ENCODE peak calls at places on chromosomes 4 and X, in eight cellular contexts. J is transverse colon; N is NCI-H2171; B is ACHN; D is CD4-positive, alpha-beta memory T cell; G is ELR; Q is HEK293T; R is NAMALWA. C is an unnamed sample.

GRCh38 chrX:67587946-67588624 is 44.3 kb downstream of the AR start:
- DNase-seq in D (no peak), N (no peak), Q (no peak), G (no peak), J (no peak), B (no peak), R (no peak), C (no peak)

GRCh38 chrX:36199926-36200325 is 280.4 kb downstream of the CFAP47 start:
- DNase-seq in Q (no peak), D (no peak), G (no peak), B (no peak), R (no peak), J (no peak), N (no peak), C (no peak)

GRCh38 chr4:152162331-152162697 is 373.6 kb downstream of the FBXW7 start:
- DNase-seq in J (no peak), D (no peak), Q (no peak), R (no peak), B (no peak), G (no peak), N (no peak), C (no peak)

GRCh38 chr4:80989921-80990544 is 40.5 kb upstream of the BMP3 start:
- DNase-seq in D (peak), J (no peak), N (peak), R (peak), B (peak), G (peak), Q (peak), C (peak)

GRCh38 chr4:14771091-14771490 is 231.2 kb upstream of the CPEB2 start:
- DNase-seq in D (no peak), Q (no peak), G (no peak), N (no peak), R (no peak), B (no peak), J (no peak), C (no peak)

GRCh38 chr4:47718691-47719090 is 119.2 kb downstream of the CORIN start:
- DNase-seq in G (no peak), R (no peak), N (no peak), Q (no peak), B (no peak), J (no peak), D (no peak), C (no peak)

GRCh38 chrX:79728421-79728820 is 286.1 kb upstream of the TBX22 start:
- DNase-seq in D (no peak), R (no peak), G (no peak), N (no peak), B (no peak), J (no peak), Q (no peak), C (no peak)

GRCh38 chr4:114807759-114808404 is 209.3 kb downstream of the UGT8 start:
- DNase-seq in R (peak), G (peak), Q (peak), D (peak), J (no peak), N (no peak), B (peak), C (peak)

GRCh38 chr4:13285336-13285735 is 198.8 kb downstream of the RAB28 start:
- DNase-seq in J (no peak), D (no peak), Q (no peak), R (no peak), B (no peak), N (no peak), G (peak), C (no peak)

GRCh38 chrX:5458300-5458699 is 770.4 kb downstream of the NLGN4X start:
- DNase-seq in J (no peak), B (peak), D (no peak), R (peak), G (no peak), Q (peak), N (no peak), C (no peak)

GRCh38 chr4:159283697-159284492 is 181.0 kb downstream of the RAPGEF2 start:
- DNase-seq in Q (no peak), N (no peak), G (peak), J (no peak), D (no peak), R (no peak), B (peak), C (no peak)

GRCh38 chr4:133801858-133802257 is 399.7 kb downstream of the PABPC4L start:
- DNase-seq in D (no peak), R (no peak), B (no peak), N (no peak), J (no peak), G (peak), Q (no peak), C (no peak)

GRCh38 chr4:2712261-2712842 is 43.8 kb downstream of the TNIP2 start:
- DNase-seq in G (peak), N (no peak), D (no peak), Q (no peak), R (peak), J (no peak), B (peak), C (peak)

GRCh38 chr4:8685831-8686230 is 93.3 kb downstream of the CPZ start:
- DNase-seq in G (no peak), N (no peak), R (no peak), D (no peak), Q (no peak), B (no peak), J (no peak), C (no peak)

GRCh38 chr4:75909331-75909844 is 7.1 kb upstream of the PPEF2 start:
- DNase-seq in Q (no peak), J (no peak), G (no peak), D (no peak), B (no peak), R (no peak), N (no peak), C (peak)

GRCh38 chr4:122591196-122591595 is 29.7 kb downstream of the IL21 start:
- DNase-seq in Q (no peak), B (no peak), D (no peak), R (no peak), J (no peak), N (no peak), G (no peak), C (no peak)

GRCh38 chrX:9738146-9738545 is 27.5 kb downstream of the GPR143 start:
- DNase-seq in D (no peak), J (no peak), N (no peak), B (no peak), R (no peak), Q (no peak), G (no peak), C (no peak)

GRCh38 chrX:71103110-71103983 is 3.2 kb downstream of the CXorf65 start:
- DNase-seq in R (no peak), G (no peak), J (peak), D (peak), N (peak), Q (no peak), B (no peak), C (no peak)

GRCh38 chr4:56226579-56226978 is 160.7 kb downstream of the AASDH start:
- DNase-seq in N (no peak), J (no peak), D (no peak), B (no peak), R (no peak), Q (no peak), G (no peak), C (no peak)

GRCh38 chrX:48779399-48779798 is 7.0 kb upstream of the GATA1 start:
- DNase-seq in G (no peak), D (no peak), N (no peak), J (no peak), R (no peak), B (no peak), Q (no peak), C (no peak)

GRCh38 chr4:1669850-1670249 is 14.3 kb downstream of the FAM53A start:
- DNase-seq in N (no peak), G (no peak), Q (no peak), B (no peak), D (no peak), R (no peak), J (no peak), C (no peak)

GRCh38 chr4:185213829-185214228 is 4.4 kb downstream of the SNX25 start:
- DNase-seq in D (no peak), R (peak), N (no peak), G (no peak), B (no peak), J (no peak), Q (no peak), C (no peak)

GRCh38 chr4:67014592-67014991 is 530.7 kb downstream of the CENPC start:
- DNase-seq in G (no peak), Q (no peak), J (no peak), D (no peak), B (no peak), R (no peak), N (no peak), C (no peak)

GRCh38 chr4:168449740-168450442 is 30.4 kb downstream of the DDX60L start:
- DNase-seq in R (no peak), G (peak), D (no peak), B (peak), N (no peak), J (no peak), Q (no peak), C (no peak)

GRCh38 chr4:114173968-114174367 is 194.5 kb upstream of the ARSJ start:
- DNase-seq in R (no peak), G (no peak), Q (no peak), D (no peak), N (no peak), B (no peak), J (no peak), C (no peak)

GRCh38 chrX:48626401-48627298 is 29.4 kb downstream of the WDR13 start:
- DNase-seq in G (peak), R (no peak), J (no peak), N (no peak), B (no peak), D (no peak), Q (no peak), C (no peak)

GRCh38 chrX:258291-259040 is 22.7 kb upstream of the PLCXD1 start:
- DNase-seq in Q (no peak), B (no peak), J (no peak), D (no peak), R (no peak), N (no peak), G (no peak), C (no peak)